ENCODE peak calls at places on chromosomes 6 and 20, in seven cellular contexts. One of them, this sample, is unnamed.

GRCh38 chr6:131545317-131545716 is 27.7 kb upstream of the ARG1 start:
- DNase-seq in NCI-H1694: no peak
- DNase-seq in frontal cortex: no peak
- DNase-seq in activated T-cell treated with anti-CD3 and anti-CD28 coated beads for 48 hours: no peak
- DNase-seq in NCI-H510A treated with DMSO at 0.1 percent for 48 hours: no peak
- DNase-seq in cardiac muscle cell: no peak
- DNase-seq in upper lobe of right lung: no peak
- DNase-seq in this sample: no peak

GRCh38 chr20:24965065-24965919 is 16.2 kb downstream of the CST7 start:
- DNase-seq in NCI-H1694: peak
- DNase-seq in frontal cortex: no peak
- DNase-seq in activated T-cell treated with anti-CD3 and anti-CD28 coated beads for 48 hours: no peak
- DNase-seq in NCI-H510A treated with DMSO at 0.1 percent for 48 hours: no peak
- DNase-seq in cardiac muscle cell: no peak
- DNase-seq in upper lobe of right lung: peak
- DNase-seq in this sample: no peak

GRCh38 chr20:24694727-24695528 is 225.5 kb downstream of the SYNDIG1 start:
- DNase-seq in NCI-H1694: no peak
- DNase-seq in frontal cortex: no peak
- DNase-seq in activated T-cell treated with anti-CD3 and anti-CD28 coated beads for 48 hours: no peak
- DNase-seq in NCI-H510A treated with DMSO at 0.1 percent for 48 hours: no peak
- DNase-seq in cardiac muscle cell: no peak
- DNase-seq in upper lobe of right lung: peak
- DNase-seq in this sample: no peak

GRCh38 chr6:161837854-161838253 is 564.0 kb upstream of the AGPAT4 start:
- DNase-seq in NCI-H1694: no peak
- DNase-seq in frontal cortex: no peak
- DNase-seq in activated T-cell treated with anti-CD3 and anti-CD28 coated beads for 48 hours: no peak
- DNase-seq in NCI-H510A treated with DMSO at 0.1 percent for 48 hours: no peak
- DNase-seq in cardiac muscle cell: no peak
- DNase-seq in upper lobe of right lung: no peak
- DNase-seq in this sample: no peak

GRCh38 chr20:8454137-8454712 is 322.2 kb downstream of the PLCB1 start:
- DNase-seq in NCI-H1694: peak
- DNase-seq in frontal cortex: no peak
- DNase-seq in activated T-cell treated with anti-CD3 and anti-CD28 coated beads for 48 hours: peak
- DNase-seq in NCI-H510A treated with DMSO at 0.1 percent for 48 hours: no peak
- DNase-seq in cardiac muscle cell: peak
- DNase-seq in upper lobe of right lung: no peak
- DNase-seq in this sample: peak

GRCh38 chr6:22451960-22452359 is 117.4 kb upstream of the HDGFL1 start:
- DNase-seq in NCI-H1694: no peak
- DNase-seq in frontal cortex: no peak
- DNase-seq in activated T-cell treated with anti-CD3 and anti-CD28 coated beads for 48 hours: no peak
- DNase-seq in NCI-H510A treated with DMSO at 0.1 percent for 48 hours: no peak
- DNase-seq in cardiac muscle cell: no peak
- DNase-seq in upper lobe of right lung: no peak
- DNase-seq in this sample: no peak

GRCh38 chr6:72760130-72760793 is 138.4 kb downstream of the KCNQ5 start:
- DNase-seq in NCI-H1694: peak
- DNase-seq in frontal cortex: no peak
- DNase-seq in activated T-cell treated with anti-CD3 and anti-CD28 coated beads for 48 hours: no peak
- DNase-seq in NCI-H510A treated with DMSO at 0.1 percent for 48 hours: no peak
- DNase-seq in cardiac muscle cell: peak
- DNase-seq in upper lobe of right lung: no peak
- DNase-seq in this sample: no peak

GRCh38 chr6:38168126-38168525 is 348.6 kb downstream of the ZFAND3 start:
- DNase-seq in NCI-H1694: no peak
- DNase-seq in frontal cortex: no peak
- DNase-seq in activated T-cell treated with anti-CD3 and anti-CD28 coated beads for 48 hours: no peak
- DNase-seq in NCI-H510A treated with DMSO at 0.1 percent for 48 hours: no peak
- DNase-seq in cardiac muscle cell: no peak
- DNase-seq in upper lobe of right lung: no peak
- DNase-seq in this sample: no peak

GRCh38 chr6:34852406-34853085 is 35.3 kb downstream of the TAF11 start:
- DNase-seq in NCI-H1694: no peak
- DNase-seq in frontal cortex: no peak
- DNase-seq in activated T-cell treated with anti-CD3 and anti-CD28 coated beads for 48 hours: no peak
- DNase-seq in NCI-H510A treated with DMSO at 0.1 percent for 48 hours: no peak
- DNase-seq in cardiac muscle cell: no peak
- DNase-seq in upper lobe of right lung: no peak
- DNase-seq in this sample: no peak

GRCh38 chr6:70445001-70445400 is 31.7 kb downstream of the FAM135A start:
- DNase-seq in NCI-H1694: no peak
- DNase-seq in frontal cortex: no peak
- DNase-seq in activated T-cell treated with anti-CD3 and anti-CD28 coated beads for 48 hours: no peak
- DNase-seq in NCI-H510A treated with DMSO at 0.1 percent for 48 hours: no peak
- DNase-seq in cardiac muscle cell: no peak
- DNase-seq in upper lobe of right lung: no peak
- DNase-seq in this sample: no peak

GRCh38 chr20:51570755-51571469 is 28.4 kb upstream of the NFATC2 start:
- DNase-seq in NCI-H1694: no peak
- DNase-seq in frontal cortex: no peak
- DNase-seq in activated T-cell treated with anti-CD3 and anti-CD28 coated beads for 48 hours: no peak
- DNase-seq in NCI-H510A treated with DMSO at 0.1 percent for 48 hours: no peak
- DNase-seq in cardiac muscle cell: peak
- DNase-seq in upper lobe of right lung: no peak
- DNase-seq in this sample: no peak

GRCh38 chr20:50287512-50287911 is 96.9 kb downstream of the CEBPB start:
- DNase-seq in NCI-H1694: no peak
- DNase-seq in frontal cortex: no peak
- DNase-seq in activated T-cell treated with anti-CD3 and anti-CD28 coated beads for 48 hours: no peak
- DNase-seq in NCI-H510A treated with DMSO at 0.1 percent for 48 hours: no peak
- DNase-seq in cardiac muscle cell: no peak
- DNase-seq in upper lobe of right lung: no peak
- DNase-seq in this sample: no peak

GRCh38 chr6:134814076-134814709 is 135.7 kb downstream of the ALDH8A1 start:
- DNase-seq in NCI-H1694: no peak
- DNase-seq in frontal cortex: no peak
- DNase-seq in activated T-cell treated with anti-CD3 and anti-CD28 coated beads for 48 hours: no peak
- DNase-seq in NCI-H510A treated with DMSO at 0.1 percent for 48 hours: no peak
- DNase-seq in cardiac muscle cell: no peak
- DNase-seq in upper lobe of right lung: no peak
- DNase-seq in this sample: no peak

GRCh38 chr20:26209171-26209941 is 512.7 kb upstream of the ZNF337 start:
- DNase-seq in NCI-H1694: no peak
- DNase-seq in frontal cortex: no peak
- DNase-seq in activated T-cell treated with anti-CD3 and anti-CD28 coated beads for 48 hours: peak
- DNase-seq in NCI-H510A treated with DMSO at 0.1 percent for 48 hours: no peak
- DNase-seq in cardiac muscle cell: peak
- DNase-seq in upper lobe of right lung: peak
- DNase-seq in this sample: peak

GRCh38 chr6:167787896-167788530 is 38.7 kb upstream of the AFDN start:
- DNase-seq in NCI-H1694: peak
- DNase-seq in frontal cortex: no peak
- DNase-seq in activated T-cell treated with anti-CD3 and anti-CD28 coated beads for 48 hours: no peak
- DNase-seq in NCI-H510A treated with DMSO at 0.1 percent for 48 hours: no peak
- DNase-seq in cardiac muscle cell: no peak
- DNase-seq in upper lobe of right lung: no peak
- DNase-seq in this sample: no peak

GRCh38 chr20:9059931-9060330 is 9.0 kb upstream of the PLCB4 start:
- DNase-seq in NCI-H1694: no peak
- DNase-seq in frontal cortex: no peak
- DNase-seq in activated T-cell treated with anti-CD3 and anti-CD28 coated beads for 48 hours: no peak
- DNase-seq in NCI-H510A treated with DMSO at 0.1 percent for 48 hours: no peak
- DNase-seq in cardiac muscle cell: no peak
- DNase-seq in upper lobe of right lung: no peak
- DNase-seq in this sample: no peak